ENCODE peak calls at places on chromosomes 4 and X, in four cellular contexts. M, W, L and E are unnamed samples.

GRCh38 chrX:106955004-106955772 is 35.0 kb downstream of the CLDN2 start:
- DNase-seq in M (peak), W (no peak), L (peak), E (no peak)

GRCh38 chr4:168208957-168209614 is 109.5 kb downstream of the DDX60 start:
- DNase-seq in M (no peak), W (no peak), L (no peak), E (no peak)

GRCh38 chr4:126560794-126561193 is 1072.0 kb upstream of the INTU start:
- DNase-seq in M (no peak), W (no peak), L (no peak), E (no peak)

GRCh38 chrX:141175786-141176185 is 1.1 kb downstream of the LDOC1 start:
- DNase-seq in M (no peak), W (no peak), L (no peak), E (no peak)

GRCh38 chrX:21056636-21057035 is 317.6 kb upstream of the CNKSR2 start:
- DNase-seq in M (no peak), W (no peak), L (peak), E (no peak)

GRCh38 chrX:138756234-138756633 is 44.7 kb upstream of the FGF13 start:
- DNase-seq in M (peak), W (no peak), L (peak), E (no peak)

GRCh38 chr4:128528793-128529553 is 241.4 kb upstream of the PGRMC2 start:
- DNase-seq in M (peak), W (no peak), L (peak), E (no peak)

GRCh38 chr4:143455211-143455610 is 58.3 kb upstream of the SMARCA5 start:
- DNase-seq in M (peak), W (no peak), L (peak), E (no peak)

GRCh38 chr4:2812600-2812932 is 19.7 kb downstream of the SH3BP2 start:
- DNase-seq in M (no peak), W (no peak), L (no peak), E (no peak)

GRCh38 chr4:85808864-85809263 is 333.9 kb downstream of the ARHGAP24 start:
- DNase-seq in M (no peak), W (no peak), L (no peak), E (no peak)

GRCh38 chrX:78754917-78755316 is 7.4 kb downstream of the LPAR4 start:
- DNase-seq in M (no peak), W (no peak), L (no peak), E (no peak)

GRCh38 chr4:2393353-2394270 is 24.8 kb downstream of the ZFYVE28 start:
- DNase-seq in M (peak), W (peak), L (no peak), E (peak)

GRCh38 chr4:6093671-6094070 is 75.4 kb upstream of the C4orf50 start:
- DNase-seq in M (no peak), W (no peak), L (no peak), E (no peak)

GRCh38 chr4:122588453-122589238 is 32.2 kb downstream of the IL21 start:
- DNase-seq in M (peak), W (no peak), L (peak), E (no peak)

GRCh38 chrX:133590703-133591505 is 175.6 kb upstream of the GPC4 start:
- DNase-seq in M (no peak), W (no peak), L (peak), E (no peak)

GRCh38 chrX:108582151-108582550 is 142.5 kb downstream of the COL4A5 start:
- DNase-seq in M (no peak), W (no peak), L (no peak), E (no peak)

GRCh38 chr4:154559931-154560801 is 2.6 kb upstream of the FGB start:
- DNase-seq in M (no peak), W (no peak), L (no peak), E (no peak)

GRCh38 chr4:8725071-8725841 is 132.7 kb downstream of the CPZ start:
- DNase-seq in M (no peak), W (peak), L (no peak), E (peak)

GRCh38 chrX:37407736-37408135 is 58.6 kb downstream of the PRRG1 start:
- DNase-seq in M (no peak), W (no peak), L (no peak), E (no peak)

GRCh38 chr4:151968643-151969042 is 207.8 kb upstream of the GATB start:
- DNase-seq in M (no peak), W (no peak), L (no peak), E (no peak)

GRCh38 chrX:48835524-48836329 is at the start of gene PCSK1N:
- DNase-seq in M (peak), W (no peak), L (no peak), E (no peak)

GRCh38 chr4:144259285-144259684 is 118.8 kb upstream of the GYPA start:
- DNase-seq in M (no peak), W (no peak), L (no peak), E (no peak)

GRCh38 chrX:17375631-17376380 is 806 bp downstream of the NHS start:
- DNase-seq in M (peak), W (peak), L (peak), E (peak)

GRCh38 chrX:119757979-119758681 is at the start of gene SOWAHD:
- DNase-seq in M (peak), W (peak), L (no peak), E (peak)

GRCh38 chr4:82524570-82525152 is 37.1 kb downstream of the TMEM150C start:
- DNase-seq in M (no peak), W (no peak), L (no peak), E (no peak)

GRCh38 chr4:108328033-108328732 is 159.5 kb upstream of the LEF1 start:
- DNase-seq in M (no peak), W (no peak), L (no peak), E (no peak)

GRCh38 chrX:47796433-47796906 is 40.2 kb upstream of the ZNF81 start:
- DNase-seq in M (peak), W (no peak), L (peak), E (no peak)

GRCh38 chr4:133424611-133425010 is 275.5 kb downstream of the PCDH10 start:
- DNase-seq in M (no peak), W (no peak), L (no peak), E (no peak)

GRCh38 chr4:127788517-127788916 is 6.4 kb downstream of the HSPA4L start:
- DNase-seq in M (no peak), W (no peak), L (peak), E (no peak)

GRCh38 chr4:169253904-169254303 is 16.9 kb downstream of the SH3RF1 start:
- DNase-seq in M (peak), W (no peak), L (peak), E (no peak)
- H3K4me3 ChIP-seq in M (no peak), W (no peak), L (no peak), E (no peak)

GRCh38 chrX:153946910-153947769 is 2.7 kb upstream of the RENBP start:
- DNase-seq in M (peak), W (peak), L (peak), E (peak)

GRCh38 chrX:153945956-153946909 is 1.8 kb upstream of the RENBP start:
- DNase-seq in M (no peak), W (no peak), L (no peak), E (no peak)

GRCh38 chrX:153944140-153944799 is at the start of gene RENBP:
- DNase-seq in M (no peak), W (peak), L (no peak), E (no peak)

GRCh38 chrX:153941331-153942252 is 2.9 kb downstream of the RENBP start:
- DNase-seq in M (no peak), W (no peak), L (no peak), E (no peak)

DNA sequence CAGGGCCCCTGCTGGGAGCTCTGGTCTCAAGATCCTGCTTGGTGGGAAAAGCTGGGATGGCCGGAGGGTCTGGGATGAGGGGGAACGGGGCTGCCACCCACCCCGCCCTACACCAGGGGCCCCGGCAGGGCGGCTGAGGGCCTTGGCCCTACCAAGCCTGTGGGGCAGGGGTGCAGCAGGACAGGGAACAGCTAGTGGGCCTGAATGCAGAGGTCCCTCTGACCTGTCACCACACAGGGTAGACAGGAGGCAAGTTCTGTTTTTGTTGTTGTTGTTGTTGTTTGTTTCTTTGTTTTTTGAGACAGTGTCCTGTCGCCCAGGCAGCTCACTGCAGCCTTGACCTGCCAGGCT is 332 bp upstream of the RENBP start:
- DNase-seq in M (no peak), W (no peak), L (no peak), E (no peak)
- H3K4me3 ChIP-seq in M (no peak), W (peak), L (no peak), E (no peak)

GRCh38 chr4:77154074-77154473 is 2.9 kb upstream of the CCNG2 start:
- DNase-seq in M (no peak), W (no peak), L (no peak), E (no peak)

GRCh38 chr4:77156533-77156911 is 485 bp upstream of the CCNG2 start:
- DNase-seq in M (peak), W (peak), L (peak), E (peak)

GRCh38 chr4:77154761-77155499 is 2.1 kb upstream of the CCNG2 start:
- DNase-seq in M (no peak), W (no peak), L (no peak), E (no peak)

GRCh38 chr4:77156912-77157858 is at the start of gene CCNG2:
- DNase-seq in M (peak), W (peak), L (peak), E (peak)

DNA sequence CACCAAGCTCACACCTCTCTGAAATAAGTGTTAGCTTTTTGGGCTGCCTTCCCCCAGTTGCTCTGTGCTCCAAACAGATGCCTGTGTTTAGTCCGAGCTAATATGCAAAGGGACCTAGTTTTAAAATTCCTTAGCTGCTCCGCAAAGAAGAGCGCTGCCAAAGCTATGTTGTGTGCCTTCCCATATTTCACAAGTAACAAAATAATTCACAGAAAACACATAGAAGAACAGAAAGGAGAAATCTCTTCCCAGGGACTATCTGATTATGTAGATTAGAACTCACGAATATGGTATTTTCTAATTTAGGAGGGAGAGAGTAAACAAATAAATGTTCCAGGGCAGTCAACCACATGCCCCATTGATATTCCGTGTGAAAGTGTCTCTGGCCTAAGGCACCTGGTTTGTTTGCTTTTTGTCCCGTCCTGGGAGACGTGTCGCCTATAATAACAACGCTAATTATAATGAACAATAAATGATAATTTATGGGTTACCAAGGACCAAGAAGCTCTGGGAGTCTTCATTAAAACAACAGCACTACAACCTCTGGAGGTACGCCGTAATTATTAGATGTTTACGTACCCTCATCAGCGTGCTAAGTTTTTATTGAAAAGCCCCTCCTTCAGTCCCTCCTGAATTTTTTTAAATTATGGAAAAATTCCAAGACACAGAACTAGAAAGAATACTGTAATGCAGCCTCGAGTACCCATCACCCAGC is 1.2 kb upstream of the CCNG2 start:
- DNase-seq in M (no peak), W (no peak), L (no peak), E (no peak)
- H3K4me3 ChIP-seq in M (peak), W (peak), L (peak), E (no peak)

DNA sequence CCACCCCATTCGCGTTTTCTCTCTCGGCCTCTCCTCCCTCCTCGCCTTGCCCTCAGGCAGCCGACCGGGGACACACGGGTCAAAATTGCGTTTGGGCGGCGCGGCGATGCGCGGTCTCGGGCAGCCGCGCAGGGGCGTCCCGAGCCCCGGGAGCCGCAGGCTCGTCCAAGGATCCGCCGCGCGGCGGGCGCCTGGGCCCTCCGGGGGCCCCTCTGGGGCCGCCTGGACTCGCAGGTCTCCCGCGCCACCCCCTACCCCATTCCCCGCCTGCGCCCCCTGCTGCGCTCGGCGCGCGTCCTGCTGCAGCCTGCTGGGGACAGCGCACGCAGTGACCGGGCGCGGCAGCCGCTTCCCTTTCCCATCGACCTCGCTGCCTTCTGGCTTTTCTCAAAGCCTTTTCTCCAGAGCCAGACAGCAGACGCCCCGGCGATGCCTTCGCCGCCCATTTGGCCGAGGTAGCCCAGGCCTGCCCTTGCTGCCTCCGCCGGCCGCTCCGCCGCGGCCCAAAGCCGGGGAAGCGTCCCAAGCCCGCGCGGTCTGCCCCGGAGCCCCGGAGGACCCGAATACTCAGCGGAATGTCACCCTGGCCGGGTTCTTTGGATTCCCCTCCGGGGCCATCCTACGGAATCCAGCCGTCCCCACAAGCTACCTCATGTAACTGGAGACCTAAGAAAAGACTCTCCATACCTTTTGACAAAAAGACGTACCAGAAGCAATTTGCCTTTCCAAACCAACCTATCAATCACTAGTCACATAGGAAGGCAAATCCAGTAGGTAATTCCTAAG is 16.5 kb downstream of the POU4F2 start:
- DNase-seq in M (peak), W (no peak), L (peak), E (no peak)
- H3K4me3 ChIP-seq in M (peak), W (peak), L (peak), E (peak)

DNA sequence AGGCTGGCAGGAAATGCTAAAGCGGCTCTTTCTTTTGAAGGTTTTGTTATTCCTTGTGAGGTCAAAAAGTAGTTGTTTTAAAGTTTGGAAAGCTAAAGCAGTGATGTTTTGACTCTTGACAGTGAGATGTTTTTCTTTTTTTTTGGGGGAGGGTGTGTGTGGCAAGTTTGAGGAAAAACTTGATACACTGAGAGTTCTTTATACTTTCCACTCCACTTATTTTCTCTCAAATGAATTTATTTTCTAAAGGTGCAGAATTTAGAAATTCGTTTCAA is 22.7 kb downstream of the PLS3 start:
- DNase-seq in M (no peak), W (no peak), L (no peak), E (no peak)
- H3K4me3 ChIP-seq in M (no peak), W (no peak), L (no peak), E (no peak)

GRCh38 chrX:152904151-152905080 is 6.5 kb downstream of the ZNF185 start:
- DNase-seq in M (peak), W (peak), L (peak), E (peak)
- H3K4me3 ChIP-seq in M (no peak), W (no peak), L (no peak), E (no peak)

GRCh38 chr4:10173039-10173753 is 56.6 kb upstream of the WDR1 start:
- DNase-seq in M (peak), W (peak), L (peak), E (no peak)
- H3K4me3 ChIP-seq in M (no peak), W (no peak), L (no peak), E (no peak)

DNA sequence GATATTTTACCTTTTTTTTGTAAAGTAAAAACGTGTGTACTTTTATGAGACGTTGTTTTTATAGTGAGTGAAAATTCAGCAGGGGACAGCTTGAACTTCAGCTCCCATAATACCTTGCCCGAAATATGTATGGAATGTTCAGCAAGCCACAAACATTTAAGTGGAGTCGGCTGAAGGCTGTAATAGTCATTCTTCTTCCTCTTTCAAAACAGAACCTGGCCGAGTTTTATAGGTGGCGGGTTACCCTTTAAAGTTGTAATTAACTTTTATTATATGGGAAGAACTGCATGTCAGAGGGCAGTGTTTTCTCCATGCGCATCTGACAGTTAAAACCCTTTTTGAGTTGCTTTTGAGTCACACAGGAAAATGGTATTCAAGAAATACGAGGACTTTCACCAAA is 50.7 kb downstream of the CLDN34 start:
- DNase-seq in M (peak), W (no peak), L (peak), E (no peak)
- H3K4me3 ChIP-seq in M (no peak), W (no peak), L (no peak), E (no peak)

GRCh38 chrX:1167918-1168481 is 44.4 kb downstream of the CRLF2 start:
- DNase-seq in M (no peak), W (no peak), L (no peak), E (no peak)

GRCh38 chrX:1165535-1166196 is 46.8 kb downstream of the CRLF2 start:
- DNase-seq in M (peak), W (no peak), L (peak), E (no peak)

GRCh38 chrX:1169198-1169597 is 43.3 kb downstream of the CRLF2 start:
- DNase-seq in M (no peak), W (no peak), L (no peak), E (no peak)

GRCh38 chrX:1170243-1170642 is 42.2 kb downstream of the CRLF2 start:
- DNase-seq in M (no peak), W (no peak), L (no peak), E (no peak)

GRCh38 chrX:1167466-1167865 is 45.0 kb downstream of the CRLF2 start:
- DNase-seq in M (no peak), W (no peak), L (no peak), E (no peak)
- H3K4me3 ChIP-seq in M (no peak), W (no peak), L (no peak), E (no peak)

GRCh38 chrX:150573702-150574101 is 5.3 kb downstream of the MTM1 start:
- DNase-seq in M (no peak), W (no peak), L (no peak), E (no peak)
- H3K4me3 ChIP-seq in M (no peak), W (no peak), L (no peak), E (no peak)